ENCODE peak calls at places on chromosomes 3 and 15, in four cellular contexts. One of them, this sample, is unnamed.

GRCh38 chr3:64625381-64625780 is 62.4 kb downstream of the ADAMTS9 start:
- DNase-seq in choroid plexus epithelial cell: peak
- DNase-seq in iPS DF 19.7: no peak
- DNase-seq in stimulated activated CD4-positive, alpha-beta T cell treated with anti-CD3 and anti-CD28 coated beads, Interleukin-4, amount 100 ng/mL, for 24 hours: no peak
- DNase-seq in this sample: no peak

GRCh38 chr15:65399001-65399706 is 21.4 kb upstream of the IGDCC3 start:
- DNase-seq in choroid plexus epithelial cell: no peak
- DNase-seq in iPS DF 19.7: no peak
- DNase-seq in stimulated activated CD4-positive, alpha-beta T cell treated with anti-CD3 and anti-CD28 coated beads, Interleukin-4, amount 100 ng/mL, for 24 hours: no peak
- DNase-seq in this sample: no peak

GRCh38 chr15:80061581-80061980 is 2.1 kb downstream of the ZFAND6 start:
- DNase-seq in choroid plexus epithelial cell: peak
- DNase-seq in iPS DF 19.7: no peak
- DNase-seq in stimulated activated CD4-positive, alpha-beta T cell treated with anti-CD3 and anti-CD28 coated beads, Interleukin-4, amount 100 ng/mL, for 24 hours: no peak
- DNase-seq in this sample: no peak

GRCh38 chr3:100087203-100087602 is 27.1 kb downstream of the FILIP1L start:
- DNase-seq in choroid plexus epithelial cell: peak
- DNase-seq in iPS DF 19.7: no peak
- DNase-seq in stimulated activated CD4-positive, alpha-beta T cell treated with anti-CD3 and anti-CD28 coated beads, Interleukin-4, amount 100 ng/mL, for 24 hours: no peak
- DNase-seq in this sample: no peak

GRCh38 chr15:100525894-100526512 is 2.7 kb downstream of the CERS3 start:
- DNase-seq in choroid plexus epithelial cell: no peak
- DNase-seq in iPS DF 19.7: no peak
- DNase-seq in stimulated activated CD4-positive, alpha-beta T cell treated with anti-CD3 and anti-CD28 coated beads, Interleukin-4, amount 100 ng/mL, for 24 hours: no peak
- DNase-seq in this sample: no peak

GRCh38 chr3:78645628-78646310 is 1122.0 kb downstream of the ROBO1 start:
- DNase-seq in choroid plexus epithelial cell: peak
- DNase-seq in iPS DF 19.7: peak
- DNase-seq in stimulated activated CD4-positive, alpha-beta T cell treated with anti-CD3 and anti-CD28 coated beads, Interleukin-4, amount 100 ng/mL, for 24 hours: no peak
- DNase-seq in this sample: no peak

GRCh38 chr15:76011611-76012010 is 613 bp downstream of the NRG4 start:
- DNase-seq in choroid plexus epithelial cell: peak
- DNase-seq in iPS DF 19.7: no peak
- DNase-seq in stimulated activated CD4-positive, alpha-beta T cell treated with anti-CD3 and anti-CD28 coated beads, Interleukin-4, amount 100 ng/mL, for 24 hours: no peak
- DNase-seq in this sample: no peak

GRCh38 chr3:141288331-141288990 is 56.8 kb downstream of the PXYLP1 start:
- DNase-seq in choroid plexus epithelial cell: no peak
- DNase-seq in iPS DF 19.7: no peak
- DNase-seq in stimulated activated CD4-positive, alpha-beta T cell treated with anti-CD3 and anti-CD28 coated beads, Interleukin-4, amount 100 ng/mL, for 24 hours: no peak
- DNase-seq in this sample: no peak

GRCh38 chr15:67133738-67134576 is 68.6 kb downstream of the SMAD3 start:
- DNase-seq in choroid plexus epithelial cell: peak
- DNase-seq in iPS DF 19.7: no peak
- DNase-seq in stimulated activated CD4-positive, alpha-beta T cell treated with anti-CD3 and anti-CD28 coated beads, Interleukin-4, amount 100 ng/mL, for 24 hours: peak
- DNase-seq in this sample: no peak

GRCh38 chr3:55629432-55629831 is 142.3 kb upstream of the WNT5A start:
- DNase-seq in choroid plexus epithelial cell: peak
- DNase-seq in iPS DF 19.7: no peak
- DNase-seq in stimulated activated CD4-positive, alpha-beta T cell treated with anti-CD3 and anti-CD28 coated beads, Interleukin-4, amount 100 ng/mL, for 24 hours: no peak
- DNase-seq in this sample: no peak

GRCh38 chr3:174498638-174499037 is 360.5 kb upstream of the NAALADL2 start:
- DNase-seq in choroid plexus epithelial cell: peak
- DNase-seq in iPS DF 19.7: no peak
- DNase-seq in stimulated activated CD4-positive, alpha-beta T cell treated with anti-CD3 and anti-CD28 coated beads, Interleukin-4, amount 100 ng/mL, for 24 hours: no peak
- DNase-seq in this sample: no peak

GRCh38 chr15:62250176-62250575 is 85.1 kb upstream of the C2CD4B start:
- DNase-seq in choroid plexus epithelial cell: no peak
- DNase-seq in iPS DF 19.7: no peak
- DNase-seq in stimulated activated CD4-positive, alpha-beta T cell treated with anti-CD3 and anti-CD28 coated beads, Interleukin-4, amount 100 ng/mL, for 24 hours: no peak
- DNase-seq in this sample: no peak

GRCh38 chr3:11564577-11565001 is 79.1 kb downstream of the VGLL4 start:
- DNase-seq in choroid plexus epithelial cell: no peak
- DNase-seq in iPS DF 19.7: no peak
- DNase-seq in stimulated activated CD4-positive, alpha-beta T cell treated with anti-CD3 and anti-CD28 coated beads, Interleukin-4, amount 100 ng/mL, for 24 hours: no peak
- DNase-seq in this sample: no peak

GRCh38 chr3:160677459-160677901 is 520 bp downstream of the ARL14 start:
- DNase-seq in choroid plexus epithelial cell: peak
- DNase-seq in iPS DF 19.7: no peak
- DNase-seq in stimulated activated CD4-positive, alpha-beta T cell treated with anti-CD3 and anti-CD28 coated beads, Interleukin-4, amount 100 ng/mL, for 24 hours: no peak
- DNase-seq in this sample: no peak

GRCh38 chr3:123319760-123320159 is 118.0 kb downstream of the SEC22A start:
- DNase-seq in choroid plexus epithelial cell: no peak
- DNase-seq in iPS DF 19.7: peak
- DNase-seq in stimulated activated CD4-positive, alpha-beta T cell treated with anti-CD3 and anti-CD28 coated beads, Interleukin-4, amount 100 ng/mL, for 24 hours: no peak
- DNase-seq in this sample: no peak

GRCh38 chr3:141680620-141681389 is 57.3 kb upstream of the RNF7 start:
- DNase-seq in choroid plexus epithelial cell: peak
- DNase-seq in iPS DF 19.7: peak
- DNase-seq in stimulated activated CD4-positive, alpha-beta T cell treated with anti-CD3 and anti-CD28 coated beads, Interleukin-4, amount 100 ng/mL, for 24 hours: no peak
- DNase-seq in this sample: no peak

GRCh38 chr15:100923902-100924301 is 4.7 kb downstream of the LRRK1 start:
- DNase-seq in choroid plexus epithelial cell: no peak
- DNase-seq in iPS DF 19.7: no peak
- DNase-seq in stimulated activated CD4-positive, alpha-beta T cell treated with anti-CD3 and anti-CD28 coated beads, Interleukin-4, amount 100 ng/mL, for 24 hours: no peak
- DNase-seq in this sample: no peak

GRCh38 chr3:45682786-45683185 is 6.4 kb upstream of the SACM1L start:
- DNase-seq in choroid plexus epithelial cell: no peak
- DNase-seq in iPS DF 19.7: no peak
- DNase-seq in stimulated activated CD4-positive, alpha-beta T cell treated with anti-CD3 and anti-CD28 coated beads, Interleukin-4, amount 100 ng/mL, for 24 hours: no peak
- DNase-seq in this sample: no peak

GRCh38 chr3:17640466-17640865 is 102.0 kb downstream of the TBC1D5 start:
- DNase-seq in choroid plexus epithelial cell: peak
- DNase-seq in iPS DF 19.7: no peak
- DNase-seq in stimulated activated CD4-positive, alpha-beta T cell treated with anti-CD3 and anti-CD28 coated beads, Interleukin-4, amount 100 ng/mL, for 24 hours: no peak
- DNase-seq in this sample: no peak

GRCh38 chr3:160027541-160028195 is 39.0 kb downstream of the IL12A start:
- DNase-seq in choroid plexus epithelial cell: peak
- DNase-seq in iPS DF 19.7: no peak
- DNase-seq in stimulated activated CD4-positive, alpha-beta T cell treated with anti-CD3 and anti-CD28 coated beads, Interleukin-4, amount 100 ng/mL, for 24 hours: no peak
- DNase-seq in this sample: no peak

GRCh38 chr3:119294889-119295769 is 946 bp downstream of the ARHGAP31 start:
- DNase-seq in choroid plexus epithelial cell: peak
- DNase-seq in iPS DF 19.7: no peak
- DNase-seq in stimulated activated CD4-positive, alpha-beta T cell treated with anti-CD3 and anti-CD28 coated beads, Interleukin-4, amount 100 ng/mL, for 24 hours: peak
- DNase-seq in this sample: peak

GRCh38 chr3:177679568-177680441 is 482.5 kb upstream of the TBL1XR1 start:
- DNase-seq in choroid plexus epithelial cell: peak
- DNase-seq in iPS DF 19.7: no peak
- DNase-seq in stimulated activated CD4-positive, alpha-beta T cell treated with anti-CD3 and anti-CD28 coated beads, Interleukin-4, amount 100 ng/mL, for 24 hours: peak
- DNase-seq in this sample: no peak

GRCh38 chr3:186109897-186110803 is 1.3 kb upstream of the ETV5 start:
- DNase-seq in choroid plexus epithelial cell: peak
- DNase-seq in iPS DF 19.7: no peak
- DNase-seq in stimulated activated CD4-positive, alpha-beta T cell treated with anti-CD3 and anti-CD28 coated beads, Interleukin-4, amount 100 ng/mL, for 24 hours: no peak
- DNase-seq in this sample: no peak

GRCh38 chr15:71971905-71972304 is 146.0 kb downstream of the MYO9A start:
- DNase-seq in choroid plexus epithelial cell: no peak
- DNase-seq in iPS DF 19.7: no peak
- DNase-seq in stimulated activated CD4-positive, alpha-beta T cell treated with anti-CD3 and anti-CD28 coated beads, Interleukin-4, amount 100 ng/mL, for 24 hours: no peak
- DNase-seq in this sample: no peak

GRCh38 chr15:78830514-78831228 is 19.4 kb upstream of the ADAMTS7 start:
- DNase-seq in choroid plexus epithelial cell: no peak
- DNase-seq in iPS DF 19.7: no peak
- DNase-seq in stimulated activated CD4-positive, alpha-beta T cell treated with anti-CD3 and anti-CD28 coated beads, Interleukin-4, amount 100 ng/mL, for 24 hours: no peak
- DNase-seq in this sample: no peak

GRCh38 chr15:66848116-66848515 is 146.1 kb downstream of the SMAD6 start:
- DNase-seq in choroid plexus epithelial cell: no peak
- DNase-seq in iPS DF 19.7: no peak
- DNase-seq in stimulated activated CD4-positive, alpha-beta T cell treated with anti-CD3 and anti-CD28 coated beads, Interleukin-4, amount 100 ng/mL, for 24 hours: no peak
- DNase-seq in this sample: no peak

GRCh38 chr15:61393949-61394348 is 164.8 kb upstream of the RORA start:
- DNase-seq in choroid plexus epithelial cell: peak
- DNase-seq in iPS DF 19.7: no peak
- DNase-seq in stimulated activated CD4-positive, alpha-beta T cell treated with anti-CD3 and anti-CD28 coated beads, Interleukin-4, amount 100 ng/mL, for 24 hours: no peak
- DNase-seq in this sample: no peak

GRCh38 chr3:28244471-28244870 is 3.1 kb downstream of the CMC1 start:
- DNase-seq in choroid plexus epithelial cell: no peak
- DNase-seq in iPS DF 19.7: no peak
- DNase-seq in stimulated activated CD4-positive, alpha-beta T cell treated with anti-CD3 and anti-CD28 coated beads, Interleukin-4, amount 100 ng/mL, for 24 hours: no peak
- DNase-seq in this sample: no peak

GRCh38 chr3:61707492-61707891 is 146.1 kb downstream of the PTPRG start:
- DNase-seq in choroid plexus epithelial cell: no peak
- DNase-seq in iPS DF 19.7: no peak
- DNase-seq in stimulated activated CD4-positive, alpha-beta T cell treated with anti-CD3 and anti-CD28 coated beads, Interleukin-4, amount 100 ng/mL, for 24 hours: no peak
- DNase-seq in this sample: no peak